ENCODE peak calls at places on chromosomes 7 and 10, in ten cellular contexts. N is IMR-90, Z is psoas muscle, I is right lobe of liver, H is heart right ventricle, B is PC-3, C is upper lobe of right lung, W is hepatocyte, E is tibial artery, Y is OCI-LY7. V is an unnamed sample. For H3K4me1 and H3K36me3, the result is how much of the 10 kb centered on the place peaks cover.

GRCh38 chr10:112959207-112959838 is 9.3 kb downstream of the TCF7L2 start:
- DNase-seq in W (peak), H (no peak), C (no peak), N (peak), Y (no peak), Z (no peak), E (no peak), B (peak), I (no peak), V (no peak)

GRCh38 chr7:55438765-55439525 is 73.8 kb downstream of the LANCL2 start:
- DNase-seq in Y (peak), E (no peak), C (peak), N (peak), W (no peak), I (no peak), B (peak), H (peak), Z (peak), V (peak)

GRCh38 chr7:115087437-115087836 is 165.5 kb downstream of the MDFIC start:
- DNase-seq in E (no peak), C (no peak), B (peak), N (peak), Z (no peak), H (no peak), Y (no peak), W (peak), I (peak), V (no peak)

GRCh38 chr7:82223580-82223979 is 220.0 kb downstream of the CACNA2D1 start:
- DNase-seq in N (no peak), H (no peak), I (no peak), B (no peak), Z (no peak), Y (no peak), C (no peak), E (no peak), W (no peak), V (no peak)

GRCh38 chr10:86391236-86391840 is 24.7 kb upstream of the GRID1 start:
- DNase-seq in B (no peak), Z (no peak), E (peak), C (no peak), Y (peak), I (peak), N (no peak), H (no peak), W (no peak), V (no peak)

GRCh38 chr10:13349776-13350274 is 1.7 kb upstream of the SEPHS1 start:
- DNase-seq in B (peak), Y (peak), N (peak), Z (peak), H (peak), C (peak), W (peak), I (peak), E (peak), V (peak)

GRCh38 chr10:13448216-13448615 is 80.6 kb downstream of the BEND7 start:
- DNase-seq in E (no peak), N (peak), I (no peak), Z (no peak), Y (no peak), W (no peak), H (no peak), B (no peak), C (no peak), V (no peak)

GRCh38 chr7:45402480-45403218 is 171.5 kb upstream of the ADCY1 start:
- DNase-seq in C (no peak), Y (no peak), N (peak), I (no peak), Z (no peak), E (no peak), W (no peak), B (peak), H (no peak), V (no peak)

GRCh38 chr10:116490028-116490662 is 55.6 kb upstream of the PNLIP start:
- DNase-seq in W (peak), I (no peak), Y (peak), N (peak), E (no peak), H (no peak), C (no peak), Z (no peak), B (peak), V (no peak)

GRCh38 chr10:29263506-29263905 is 25.4 kb upstream of the LYZL1 start:
- DNase-seq in I (no peak), E (no peak), B (no peak), H (no peak), Z (no peak), W (no peak), C (no peak), N (no peak), Y (no peak), V (no peak)

GRCh38 chr7:11831727-11832495 is at the start of gene THSD7A:
- DNase-seq in H (peak), Z (peak), W (peak), N (peak), B (peak), C (peak), I (peak), E (peak), Y (no peak), V (peak)

GRCh38 chr10:132563485-132564248 is 26.1 kb downstream of the INPP5A start:
- DNase-seq in I (no peak), E (no peak), Y (no peak), C (no peak), B (no peak), H (no peak), N (no peak), W (no peak), Z (no peak), V (no peak)

GRCh38 chr10:78312197-78313046 is 278.8 kb downstream of the RPS24 start:
- DNase-seq in E (no peak), B (no peak), N (peak), H (no peak), Z (no peak), W (peak), I (peak), Y (no peak), C (no peak), V (no peak)

GRCh38 chr10:24790073-24790472 is 66.4 kb upstream of the ARHGAP21 start:
- DNase-seq in H (no peak), W (no peak), Z (no peak), E (no peak), C (no peak), I (no peak), Y (no peak), N (no peak), B (no peak), V (no peak)

GRCh38 chr10:73110345-73110849 is at the start of gene NUDT13:
- DNase-seq in B (peak), Z (peak), I (peak), C (no peak), E (peak), H (peak), Y (no peak), N (peak), W (peak), V (peak)

GRCh38 chr7:16921644-16922257 is 40.0 kb upstream of the AGR3 start:
- DNase-seq in W (peak), E (no peak), B (peak), I (no peak), H (no peak), C (no peak), N (peak), Z (no peak), Y (no peak), V (no peak)

GRCh38 chr7:122350701-122351100 is 46.2 kb upstream of the FEZF1 start:
- DNase-seq in H (no peak), W (no peak), I (no peak), N (no peak), B (no peak), Z (no peak), Y (no peak), E (no peak), C (no peak), V (no peak)

GRCh38 chr7:99129001-99129400 is 14.9 kb downstream of the SMURF1 start:
- DNase-seq in H (no peak), N (no peak), Y (no peak), C (no peak), E (no peak), Z (no peak), W (no peak), B (no peak), I (no peak), V (no peak)

GRCh38 chr10:89022734-89023133 is 32.1 kb downstream of the FAS start:
- DNase-seq in E (no peak), Z (no peak), B (no peak), W (no peak), N (no peak), Y (no peak), I (no peak), H (no peak), C (no peak), V (no peak)

GRCh38 chr10:57333880-57334279 is 933.8 kb downstream of the IPMK start:
- DNase-seq in I (no peak), N (no peak), Z (no peak), W (no peak), H (no peak), B (peak), Y (no peak), E (no peak), C (no peak), V (no peak)

GRCh38 chr10:30170814-30171213 is 111.4 kb upstream of the JCAD start:
- DNase-seq in Y (no peak), C (no peak), E (no peak), B (peak), I (no peak), H (no peak), W (no peak), Z (no peak), N (peak), V (no peak)

GRCh38 chr7:157676456-157677255 is 339.9 kb downstream of the DNAJB6 start:
- DNase-seq in B (peak), H (no peak), Y (no peak), Z (no peak), W (no peak), I (no peak), E (peak), C (no peak), N (no peak), V (peak)

GRCh38 chr10:46314046-46314445 is 27.2 kb downstream of the ANTXRL start:
- DNase-seq in B (no peak), C (no peak), I (no peak), N (no peak), H (no peak), Y (no peak), E (peak), Z (no peak), W (no peak), V (no peak)

GRCh38 chr7:107995184-107996071 is 7.5 kb downstream of the LAMB1 start:
- DNase-seq in Y (no peak), B (peak), Z (no peak), W (peak), I (no peak), E (no peak), C (no peak), H (no peak), N (peak), V (no peak)

GRCh38 chr10:88557659-88558058 is 25.5 kb downstream of the RNLS start:
- DNase-seq in H (no peak), N (peak), I (no peak), Y (no peak), B (no peak), W (no peak), E (no peak), C (no peak), Z (no peak), V (no peak)

GRCh38 chr7:149624006-149624405 is 126.4 kb upstream of the ZNF746 start:
- DNase-seq in I (no peak), C (peak), B (peak), E (no peak), H (no peak), W (peak), Y (peak), Z (peak), N (peak), V (peak)

GRCh38 chr10:30434273-30435067 is 486 bp downstream of the MAP3K8 start:
- DNase-seq in E (peak), Z (peak), Y (peak), B (peak), W (peak), H (peak), C (peak), N (peak), I (peak), V (peak)

GRCh38 chr7:41148521-41148951 is 554.4 kb downstream of the INHBA start:
- DNase-seq in E (no peak), H (no peak), N (peak), Z (no peak), C (no peak), Y (no peak), W (no peak), I (no peak), B (peak), V (no peak)

GRCh38 chr7:132830941-132831340 is 250.9 kb downstream of the CHCHD3 start:
- DNase-seq in Y (no peak), W (no peak), I (no peak), E (no peak), B (peak), Z (no peak), N (no peak), C (no peak), H (no peak), V (no peak)

GRCh38 chr10:4902571-4903011 is 60.6 kb upstream of the AKR1C1 start:
- DNase-seq in I (peak), W (no peak), N (no peak), H (no peak), Z (no peak), Y (no peak), B (no peak), E (no peak), C (no peak), V (no peak)

GRCh38 chr7:129471402-129471827 is 30.9 kb upstream of the SMKR1 start:
- DNase-seq in N (no peak), B (peak), Y (no peak), H (no peak), I (no peak), Z (no peak), E (no peak), W (no peak), C (no peak), V (no peak)

GRCh38 chr7:138001529-138002095 is at the start of gene CREB3L2:
- DNase-seq in H (peak), B (peak), I (peak), C (peak), Y (peak), N (peak), E (peak), Z (peak), W (peak), V (peak)

GRCh38 chr7:107047902-107048782 is 3.6 kb downstream of the PRKAR2B start:
- DNase-seq in I (no peak), C (no peak), Z (no peak), Y (peak), W (no peak), E (no peak), H (no peak), B (peak), N (peak), V (no peak)

GRCh38 chr10:76155961-76156360 is 724.5 kb downstream of the LRMDA start:
- DNase-seq in W (no peak), I (no peak), C (no peak), Z (no peak), H (no peak), B (no peak), Y (no peak), E (no peak), N (no peak), V (no peak)
- H3K4me1 ChIP-seq in W (under half), I (under half), C (under half), Z (under half), H (under half), B (under half), Y (under half), E (under half), N (under half), V (under half)

GRCh38 chr10:60441515-60441914 is 51.8 kb upstream of the ANK3 start:
- DNase-seq in H (no peak), Y (peak), Z (no peak), C (no peak), W (no peak), B (peak), I (no peak), E (no peak), N (peak), V (no peak)
- TF ChIP-seq CTCF in H (peak), Y (peak), Z (no peak), C (no peak), W (peak), B (peak), I (peak), E (no peak), N (peak), V (no peak)

GRCh38 chr10:62000037-62000603 is 98.6 kb downstream of the ARID5B start:
- DNase-seq in Z (no peak), Y (peak), W (no peak), E (no peak), B (no peak), C (no peak), I (no peak), N (no peak), H (no peak), V (no peak)
- H3K36me3 ChIP-seq in Z (under half), Y (half or more), W (under half), E (under half), B (under half), C (under half), I (under half), N (under half), H (under half), V (under half)

DNA sequence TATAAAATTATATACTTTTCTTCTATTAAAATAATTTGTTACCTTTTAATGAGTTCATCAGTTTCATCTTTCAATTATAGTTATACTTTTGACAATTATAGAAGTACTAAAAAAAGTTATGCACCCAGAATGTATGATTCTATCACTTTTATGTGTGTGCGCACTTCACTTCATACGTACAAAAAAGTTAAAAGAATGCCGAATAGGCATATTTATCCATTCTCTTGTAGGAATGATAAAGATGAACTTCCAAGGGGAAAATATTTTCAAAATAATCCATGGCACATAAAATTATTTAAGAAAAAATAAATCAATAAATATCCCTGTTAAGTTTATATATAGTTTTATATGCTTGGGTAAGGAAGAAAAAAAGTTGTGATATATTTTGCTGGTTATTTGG is 166.9 kb upstream of the PRSS1 start:
- DNase-seq in C (no peak), Y (no peak), Z (no peak), N (no peak), E (no peak), B (no peak), H (no peak), W (no peak), I (no peak), V (no peak)
- H3K4me1 ChIP-seq in C (under half), Y (under half), Z (under half), N (under half), E (under half), B (under half), H (under half), W (under half), I (under half), V (under half)

GRCh38 chr7:4552985-4553384 is 129.1 kb upstream of the FOXK1 start:
- DNase-seq in E (no peak), B (no peak), Y (no peak), N (no peak), Z (no peak), H (no peak), W (no peak), C (no peak), I (no peak), V (no peak)
- TF ChIP-seq CTCF in E (no peak), B (no peak), Y (no peak), N (no peak), Z (no peak), H (no peak), W (no peak), C (no peak), I (no peak), V (no peak)

DNA sequence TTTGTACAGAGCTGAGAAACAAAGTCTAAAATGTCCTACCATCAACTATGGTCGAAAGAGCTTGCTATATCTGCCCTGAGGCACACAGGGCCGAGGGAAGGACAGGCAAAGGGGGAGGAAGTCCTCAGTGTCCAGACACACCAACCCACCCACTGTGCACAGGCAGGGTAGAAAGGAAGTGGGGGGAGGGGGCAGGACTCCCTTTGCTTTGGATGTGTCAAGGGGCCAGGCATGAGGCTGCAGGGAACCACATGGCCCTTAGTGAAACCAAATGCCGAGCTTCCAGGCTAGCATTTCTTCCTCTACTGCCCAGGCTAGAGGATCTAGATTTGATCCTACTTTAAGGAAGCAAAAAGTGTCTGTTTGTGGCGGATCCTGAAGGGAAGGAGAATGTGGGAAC is 28.6 kb downstream of the KCNH2 start:
- DNase-seq in Y (no peak), I (no peak), Z (no peak), C (peak), E (peak), W (no peak), H (no peak), N (no peak), B (no peak), V (no peak)
- H3K36me3 ChIP-seq in Y (under half), I (under half), Z (under half), C (under half), E (under half), W (under half), H (under half), N (under half), B (under half), V (under half)

GRCh38 chr10:26743091-26743490 is 45.6 kb downstream of the PDSS1 start:
- DNase-seq in E (no peak), H (no peak), I (no peak), C (no peak), Y (no peak), W (no peak), N (peak), Z (no peak), B (no peak), V (no peak)
- H3K4me1 ChIP-seq in E (under half), H (under half), I (under half), C (under half), Y (under half), W (under half), N (under half), Z (under half), B (under half), V (under half)

GRCh38 chr7:124662372-124662771 is 103.2 kb downstream of the GPR37 start:
- DNase-seq in Z (no peak), N (no peak), H (no peak), C (no peak), I (no peak), W (no peak), B (no peak), Y (no peak), E (no peak), V (no peak)

GRCh38 chr7:124667754-124668153 is 97.8 kb downstream of the GPR37 start:
- DNase-seq in E (no peak), C (no peak), I (no peak), B (peak), H (no peak), N (no peak), Y (no peak), W (no peak), Z (no peak), V (no peak)

GRCh38 chr7:124667312-124667711 is 98.3 kb downstream of the GPR37 start:
- DNase-seq in H (no peak), B (no peak), C (no peak), I (no peak), Z (no peak), N (peak), Y (no peak), E (no peak), W (no peak), V (no peak)

DNA sequence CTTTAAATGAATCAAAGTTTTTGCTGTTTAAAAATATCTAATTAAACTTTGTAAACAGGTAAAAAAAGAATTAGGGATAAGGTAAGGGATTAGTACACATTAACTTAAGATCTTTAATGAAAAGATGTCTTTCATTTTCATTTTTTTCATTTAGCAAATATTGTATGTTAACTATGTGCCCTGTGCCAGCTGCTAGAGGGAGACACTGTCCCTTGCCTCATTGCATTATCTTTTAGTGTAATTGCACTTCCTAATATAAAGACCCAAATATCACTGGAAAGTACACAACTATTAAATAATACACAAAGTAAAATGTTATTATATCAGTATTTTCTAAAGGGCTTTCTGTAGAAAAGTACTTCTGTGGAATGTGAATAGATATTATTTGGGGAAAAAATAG is 102.7 kb downstream of the GPR37 start:
- DNase-seq in C (no peak), Y (no peak), Z (no peak), E (no peak), H (no peak), N (no peak), I (no peak), W (no peak), B (peak), V (no peak)
- TF ChIP-seq CTCF in C (no peak), Y (no peak), Z (no peak), E (no peak), H (no peak), N (no peak), I (peak), W (no peak), B (peak), V (no peak)

V was measured in mucosa of descending colon.